ENCODE peak calls at places on chromosomes 7 and 10, in five cellular contexts. One of them, this sample, is unnamed.

GRCh38 chr10:122859527-122859926 is 13.9 kb upstream of the CUZD1 start:
- DNase-seq in choroid plexus epithelial cell: peak; percentile 13
- DNase-seq in lower leg skin: no peak
- DNase-seq in astrocyte of the cerebellum: no peak
- DNase-seq in AG10803: no peak
- DNase-seq in this sample: no peak

GRCh38 chr10:124745678-124746077 is 1.5 kb upstream of the FAM53B start:
- DNase-seq in astrocyte of the cerebellum: peak; percentile 40
- DNase-seq in choroid plexus epithelial cell: peak; percentile 79
- DNase-seq in lower leg skin: no peak
- DNase-seq in AG10803: peak; percentile 82
- DNase-seq in this sample: peak; percentile 97

GRCh38 chr10:44398271-44398670 is 13.4 kb upstream of the CXCL12 start:
- DNase-seq in choroid plexus epithelial cell: no peak
- DNase-seq in lower leg skin: peak; percentile 49
- DNase-seq in astrocyte of the cerebellum: no peak
- DNase-seq in AG10803: no peak
- DNase-seq in this sample: no peak

GRCh38 chr7:130281227-130281626 is 11.7 kb upstream of the CPA4 start:
- DNase-seq in astrocyte of the cerebellum: peak; percentile 78
- DNase-seq in choroid plexus epithelial cell: no peak
- DNase-seq in lower leg skin: no peak
- DNase-seq in AG10803: peak; percentile 78
- DNase-seq in this sample: peak; percentile 65

GRCh38 chr7:47581821-47582747 is at the start of gene TNS3:
- DNase-seq in astrocyte of the cerebellum: no peak
- DNase-seq in AG10803: no peak
- DNase-seq in choroid plexus epithelial cell: peak; percentile 51
- DNase-seq in lower leg skin: no peak
- DNase-seq in this sample: no peak

GRCh38 chr7:46633816-46634215 is 712.7 kb upstream of the IGFBP3 start:
- DNase-seq in lower leg skin: no peak
- DNase-seq in AG10803: no peak
- DNase-seq in choroid plexus epithelial cell: no peak
- DNase-seq in astrocyte of the cerebellum: no peak
- DNase-seq in this sample: peak; percentile 8

GRCh38 chr7:70674268-70675025 is 457.5 kb upstream of the GALNT17 start:
- DNase-seq in choroid plexus epithelial cell: no peak
- DNase-seq in lower leg skin: no peak
- DNase-seq in AG10803: peak; percentile 54
- DNase-seq in astrocyte of the cerebellum: peak; percentile 46
- DNase-seq in this sample: no peak

GRCh38 chr10:129799942-129800341 is 164.1 kb downstream of the EBF3 start:
- DNase-seq in choroid plexus epithelial cell: no peak
- DNase-seq in astrocyte of the cerebellum: no peak
- DNase-seq in lower leg skin: peak; percentile 72
- DNase-seq in AG10803: no peak
- DNase-seq in this sample: no peak

GRCh38 chr10:119693262-119693957 is 32.4 kb upstream of the INPP5F start:
- DNase-seq in choroid plexus epithelial cell: peak; percentile 59
- DNase-seq in AG10803: no peak
- DNase-seq in astrocyte of the cerebellum: peak; percentile 32
- DNase-seq in lower leg skin: no peak
- DNase-seq in this sample: no peak

GRCh38 chr7:70700055-70700934 is 431.6 kb upstream of the GALNT17 start:
- DNase-seq in choroid plexus epithelial cell: no peak
- DNase-seq in lower leg skin: no peak
- DNase-seq in astrocyte of the cerebellum: no peak
- DNase-seq in AG10803: no peak
- DNase-seq in this sample: no peak

GRCh38 chr10:79361721-79362397 is 14.6 kb downstream of the PPIF start:
- DNase-seq in lower leg skin: no peak
- DNase-seq in choroid plexus epithelial cell: peak; percentile 31
- DNase-seq in astrocyte of the cerebellum: no peak
- DNase-seq in AG10803: peak; percentile 65
- DNase-seq in this sample: no peak

GRCh38 chr7:105647591-105647990 is 66.3 kb upstream of the EFCAB10 start:
- DNase-seq in lower leg skin: no peak
- DNase-seq in choroid plexus epithelial cell: no peak
- DNase-seq in AG10803: no peak
- DNase-seq in astrocyte of the cerebellum: no peak
- DNase-seq in this sample: no peak

GRCh38 chr7:76047305-76047810 is 442 bp downstream of the STYXL1 start:
- DNase-seq in astrocyte of the cerebellum: no peak
- DNase-seq in choroid plexus epithelial cell: peak; percentile 22
- DNase-seq in AG10803: peak; percentile 8
- DNase-seq in lower leg skin: no peak
- DNase-seq in this sample: no peak

GRCh38 chr7:12066561-12066960 is 144.5 kb upstream of the TMEM106B start:
- DNase-seq in lower leg skin: no peak
- DNase-seq in choroid plexus epithelial cell: no peak
- DNase-seq in AG10803: no peak
- DNase-seq in astrocyte of the cerebellum: no peak
- DNase-seq in this sample: peak; percentile 87

GRCh38 chr10:2921956-2922680 is 145.2 kb upstream of the PFKP start:
- DNase-seq in astrocyte of the cerebellum: no peak
- DNase-seq in choroid plexus epithelial cell: peak; percentile 4
- DNase-seq in AG10803: no peak
- DNase-seq in lower leg skin: no peak
- DNase-seq in this sample: no peak

GRCh38 chr7:5222861-5223411 is 32.9 kb downstream of the WIPI2 start:
- DNase-seq in lower leg skin: no peak
- DNase-seq in astrocyte of the cerebellum: no peak
- DNase-seq in choroid plexus epithelial cell: no peak
- DNase-seq in AG10803: no peak
- DNase-seq in this sample: no peak

GRCh38 chr10:17512341-17513001 is 58.1 kb upstream of the ST8SIA6 start:
- DNase-seq in AG10803: peak; percentile 96
- DNase-seq in astrocyte of the cerebellum: peak; percentile 99
- DNase-seq in choroid plexus epithelial cell: peak; percentile 93
- DNase-seq in lower leg skin: no peak
- DNase-seq in this sample: peak; percentile 96

GRCh38 chr10:69508738-69509340 is 57.6 kb downstream of the TSPAN15 start:
- DNase-seq in astrocyte of the cerebellum: no peak
- DNase-seq in choroid plexus epithelial cell: no peak
- DNase-seq in lower leg skin: peak; percentile 75
- DNase-seq in AG10803: no peak
- DNase-seq in this sample: no peak

GRCh38 chr10:62735464-62736188 is 68.9 kb upstream of the ADO start:
- DNase-seq in astrocyte of the cerebellum: no peak
- DNase-seq in AG10803: no peak
- DNase-seq in choroid plexus epithelial cell: peak; percentile 35
- DNase-seq in lower leg skin: no peak
- DNase-seq in this sample: peak; percentile 30

GRCh38 chr7:8433477-8434289 is at the start of gene NXPH1:
- DNase-seq in lower leg skin: no peak
- DNase-seq in choroid plexus epithelial cell: no peak
- DNase-seq in astrocyte of the cerebellum: no peak
- DNase-seq in AG10803: no peak
- DNase-seq in this sample: peak; percentile 8

GRCh38 chr7:44880317-44881018 is 4.9 kb downstream of the PURB start:
- DNase-seq in astrocyte of the cerebellum: no peak
- DNase-seq in choroid plexus epithelial cell: no peak
- DNase-seq in lower leg skin: no peak
- DNase-seq in AG10803: no peak
- DNase-seq in this sample: no peak

GRCh38 chr10:96416643-96417042 is 57.8 kb upstream of the OPALIN start:
- DNase-seq in lower leg skin: no peak
- DNase-seq in choroid plexus epithelial cell: peak; percentile 42
- DNase-seq in AG10803: peak; percentile 45
- DNase-seq in astrocyte of the cerebellum: peak; percentile 47
- DNase-seq in this sample: peak; percentile 3

GRCh38 chr10:1368772-1369171 is 312.6 kb downstream of the WDR37 start:
- DNase-seq in astrocyte of the cerebellum: no peak
- DNase-seq in AG10803: no peak
- DNase-seq in choroid plexus epithelial cell: peak; percentile 8
- DNase-seq in lower leg skin: peak; percentile 83
- DNase-seq in this sample: no peak

GRCh38 chr10:91883549-91884542 is 25.4 kb downstream of the FGFBP3 start:
- DNase-seq in lower leg skin: no peak
- DNase-seq in astrocyte of the cerebellum: peak; percentile 42
- DNase-seq in choroid plexus epithelial cell: peak; percentile 80
- DNase-seq in AG10803: peak; percentile 61
- DNase-seq in this sample: peak; percentile 81
- H3K4me3 ChIP-seq in lower leg skin: no peak overlapping the region
- H3K4me3 ChIP-seq in astrocyte of the cerebellum: no peak overlapping the region
- H3K4me3 ChIP-seq in choroid plexus epithelial cell: no peak overlapping the region
- H3K4me3 ChIP-seq in AG10803: peak overlapping the region; percentile 33
- H3K4me3 ChIP-seq in this sample: no peak overlapping the region

GRCh38 chr10:77973276-77973675 is 46.7 kb upstream of the DLG5 start:
- DNase-seq in lower leg skin: peak; percentile 39
- DNase-seq in astrocyte of the cerebellum: no peak
- DNase-seq in AG10803: no peak
- DNase-seq in choroid plexus epithelial cell: no peak
- DNase-seq in this sample: no peak

GRCh38 chr10:77977016-77977415 is 50.5 kb upstream of the DLG5 start:
- DNase-seq in lower leg skin: peak; percentile 63
- DNase-seq in astrocyte of the cerebellum: no peak
- DNase-seq in AG10803: no peak
- DNase-seq in choroid plexus epithelial cell: no peak
- DNase-seq in this sample: no peak

GRCh38 chr10:77972148-77972547 is 45.6 kb upstream of the DLG5 start:
- DNase-seq in AG10803: no peak
- DNase-seq in astrocyte of the cerebellum: no peak
- DNase-seq in lower leg skin: no peak
- DNase-seq in choroid plexus epithelial cell: no peak
- DNase-seq in this sample: no peak

GRCh38 chr10:77975086-77975666 is 48.6 kb upstream of the DLG5 start:
- DNase-seq in astrocyte of the cerebellum: no peak
- DNase-seq in AG10803: no peak
- DNase-seq in choroid plexus epithelial cell: no peak
- DNase-seq in lower leg skin: peak; percentile 57
- DNase-seq in this sample: peak; percentile 6

DNA sequence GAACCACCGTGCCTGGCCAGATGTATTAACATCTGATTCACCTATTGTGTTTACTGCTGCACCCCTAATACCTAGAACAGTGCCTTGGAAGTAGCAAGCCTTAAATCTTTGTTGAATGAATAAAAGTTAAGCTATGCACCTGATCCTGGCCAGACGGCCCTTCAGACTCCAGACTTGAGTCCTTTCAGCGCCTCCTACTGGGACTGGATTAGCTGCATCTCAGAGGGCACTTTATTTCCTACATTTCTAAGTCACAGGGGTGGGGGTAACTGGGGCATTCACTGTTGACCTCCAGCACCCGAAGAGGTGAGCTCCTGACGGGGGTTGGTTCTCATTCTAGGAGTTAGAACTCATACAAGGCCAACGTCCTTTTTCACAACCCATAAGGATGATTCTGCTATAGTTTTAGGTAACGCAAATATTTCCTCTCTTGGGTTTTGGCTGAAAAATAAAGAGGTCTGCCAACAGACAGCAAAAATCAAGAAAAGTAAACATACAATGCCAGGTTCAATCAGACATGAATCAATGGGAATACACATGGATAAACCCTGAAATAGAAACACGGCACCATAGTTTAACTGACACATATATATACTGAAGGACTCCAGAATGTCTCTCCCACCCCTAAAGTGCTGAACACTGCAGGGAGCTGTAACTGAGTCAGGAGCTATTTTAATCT is 48.0 kb upstream of the DLG5 start:
- DNase-seq in astrocyte of the cerebellum: peak; percentile 41
- DNase-seq in choroid plexus epithelial cell: peak; percentile 84
- DNase-seq in AG10803: peak; percentile 48
- DNase-seq in lower leg skin: peak; percentile 34
- DNase-seq in this sample: peak; percentile 75
- TF ChIP-seq CTCF in astrocyte of the cerebellum: peak; percentile 63
- TF ChIP-seq CTCF in choroid plexus epithelial cell: peak; percentile 79
- TF ChIP-seq CTCF in AG10803: peak; percentile 52
- TF ChIP-seq CTCF in lower leg skin: no peak
- TF ChIP-seq CTCF in this sample: peak; percentile 56

GRCh38 chr10:103149991-103150622 is 43.0 kb downstream of the NT5C2 start:
- DNase-seq in AG10803: no peak
- DNase-seq in choroid plexus epithelial cell: no peak
- DNase-seq in astrocyte of the cerebellum: no peak
- DNase-seq in lower leg skin: no peak
- DNase-seq in this sample: no peak

GRCh38 chr10:103153765-103154197 is 39.3 kb downstream of the NT5C2 start:
- DNase-seq in choroid plexus epithelial cell: peak; percentile 72
- DNase-seq in astrocyte of the cerebellum: peak; percentile 1
- DNase-seq in lower leg skin: no peak
- DNase-seq in AG10803: peak; percentile 45
- DNase-seq in this sample: peak; percentile 27

GRCh38 chr10:103155485-103156085 is 37.5 kb downstream of the NT5C2 start:
- DNase-seq in lower leg skin: no peak
- DNase-seq in AG10803: no peak
- DNase-seq in astrocyte of the cerebellum: no peak
- DNase-seq in choroid plexus epithelial cell: no peak
- DNase-seq in this sample: no peak

GRCh38 chr10:103154464-103155299 is 38.4 kb downstream of the NT5C2 start:
- DNase-seq in AG10803: peak; percentile 30
- DNase-seq in choroid plexus epithelial cell: peak; percentile 48
- DNase-seq in astrocyte of the cerebellum: peak; percentile 34
- DNase-seq in lower leg skin: no peak
- DNase-seq in this sample: peak; percentile 27

DNA sequence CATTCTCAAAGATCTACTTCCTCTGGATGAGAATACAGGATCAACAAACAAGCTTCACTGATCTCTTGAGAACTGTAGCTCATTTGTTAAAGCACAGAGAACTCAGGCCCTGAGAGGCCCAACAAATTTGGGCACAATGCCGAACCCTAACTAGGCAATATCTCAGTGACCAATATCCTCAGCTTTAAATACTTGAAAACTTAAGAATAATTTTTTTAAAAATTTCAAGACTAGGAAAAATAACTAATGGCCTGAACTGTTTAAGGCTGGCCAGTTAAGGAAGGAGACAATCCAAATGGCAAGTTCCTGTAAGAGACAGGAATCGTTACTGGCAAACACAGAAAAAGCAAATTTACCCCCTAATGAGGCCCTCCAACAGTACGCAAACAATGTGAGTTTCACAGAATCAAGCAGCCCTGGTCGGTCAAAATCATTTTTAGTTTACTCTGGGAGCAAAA is 39.7 kb downstream of the NT5C2 start:
- DNase-seq in AG10803: peak; percentile 34
- DNase-seq in astrocyte of the cerebellum: peak; percentile 36
- DNase-seq in choroid plexus epithelial cell: peak; percentile 75
- DNase-seq in lower leg skin: no peak
- DNase-seq in this sample: no peak
- H3K4me3 ChIP-seq in AG10803: peak overlapping the region; percentile 23
- H3K4me3 ChIP-seq in astrocyte of the cerebellum: no peak overlapping the region
- H3K4me3 ChIP-seq in choroid plexus epithelial cell: peak overlapping the region; percentile 50
- H3K4me3 ChIP-seq in lower leg skin: no peak overlapping the region
- H3K4me3 ChIP-seq in this sample: no peak overlapping the region

DNA sequence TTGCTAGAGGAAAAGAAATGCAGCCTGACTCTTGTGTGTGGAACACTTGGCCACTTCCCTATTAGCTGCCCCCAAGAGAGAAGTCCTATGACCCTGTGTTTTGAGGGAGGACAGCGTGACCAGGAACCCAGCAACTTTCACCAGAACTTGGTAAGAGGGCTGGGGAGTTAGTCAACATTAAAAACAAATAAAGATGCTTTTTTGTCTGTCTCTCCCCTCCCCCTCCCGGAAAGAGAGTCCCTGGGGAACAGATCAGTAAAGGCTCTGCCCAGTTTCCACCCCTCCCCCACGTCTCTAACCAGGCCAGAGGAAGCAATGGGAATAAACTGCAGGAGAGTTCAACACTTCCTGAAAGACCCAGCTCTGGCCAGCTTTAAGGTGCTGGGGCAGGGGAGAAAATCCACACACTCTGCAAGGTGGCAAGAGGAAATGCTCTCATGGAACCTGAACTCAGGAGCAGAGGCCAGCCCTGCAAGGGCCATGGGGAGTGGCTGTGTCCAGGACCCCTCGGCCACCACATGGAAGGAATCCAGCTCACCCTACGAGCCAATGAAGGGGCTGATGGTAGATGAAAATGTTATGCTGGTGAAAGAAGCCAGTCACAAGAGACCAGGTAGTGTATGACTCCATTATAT is 21.5 kb downstream of the SH3PXD2A start:
- DNase-seq in lower leg skin: peak; percentile 88
- DNase-seq in astrocyte of the cerebellum: no peak
- DNase-seq in choroid plexus epithelial cell: no peak
- DNase-seq in AG10803: peak; percentile 45
- DNase-seq in this sample: no peak
- TF ChIP-seq CTCF in lower leg skin: no peak
- TF ChIP-seq CTCF in astrocyte of the cerebellum: no peak
- TF ChIP-seq CTCF in choroid plexus epithelial cell: no peak
- TF ChIP-seq CTCF in AG10803: no peak
- TF ChIP-seq CTCF in this sample: no peak